ENCODE peak calls at places on chromosomes 4 and X, in eight cellular contexts. One of them, this sample, is unnamed. For H3K36me3 and H3K4me1, the result is how much of the 10 kb centered on the place peaks cover.

GRCh38 chrX:150792949-150793527 is 99.8 kb downstream of the MTMR1 start:
- DNase-seq in A673: no peak
- DNase-seq in heart right ventricle: no peak
- DNase-seq in tibial nerve: no peak
- DNase-seq in mesendoderm: no peak
- DNase-seq in PC-9: no peak
- DNase-seq in pancreas: no peak
- DNase-seq in suprapubic skin: no peak
- DNase-seq in this sample: no peak

GRCh38 chr4:56535915-56536314 is 30.3 kb downstream of the ARL9 start:
- DNase-seq in A673: no peak
- DNase-seq in heart right ventricle: no peak
- DNase-seq in tibial nerve: no peak
- DNase-seq in mesendoderm: peak
- DNase-seq in PC-9: no peak
- DNase-seq in pancreas: no peak
- DNase-seq in suprapubic skin: no peak
- DNase-seq in this sample: no peak

GRCh38 chrX:47216393-47216925 is 2.0 kb upstream of the CDK16 start:
- DNase-seq in A673: no peak
- DNase-seq in heart right ventricle: no peak
- DNase-seq in tibial nerve: no peak
- DNase-seq in mesendoderm: no peak
- DNase-seq in PC-9: no peak
- DNase-seq in pancreas: peak
- DNase-seq in suprapubic skin: peak
- DNase-seq in this sample: no peak

GRCh38 chr4:1504786-1505500 is 98.7 kb upstream of the NKX1-1 start:
- DNase-seq in A673: no peak
- DNase-seq in heart right ventricle: no peak
- DNase-seq in tibial nerve: no peak
- DNase-seq in mesendoderm: peak
- DNase-seq in PC-9: no peak
- DNase-seq in pancreas: no peak
- DNase-seq in suprapubic skin: peak
- DNase-seq in this sample: peak

GRCh38 chrX:136041254-136041812 is 56.1 kb downstream of the SLC9A6 start:
- DNase-seq in A673: no peak
- DNase-seq in heart right ventricle: no peak
- DNase-seq in tibial nerve: no peak
- DNase-seq in mesendoderm: no peak
- DNase-seq in PC-9: no peak
- DNase-seq in pancreas: no peak
- DNase-seq in suprapubic skin: no peak
- DNase-seq in this sample: no peak

GRCh38 chrX:69163936-69164741 is 1.1 kb downstream of the PJA1 start:
- DNase-seq in A673: peak
- DNase-seq in heart right ventricle: no peak
- DNase-seq in tibial nerve: no peak
- DNase-seq in mesendoderm: peak
- DNase-seq in PC-9: no peak
- DNase-seq in pancreas: no peak
- DNase-seq in suprapubic skin: no peak
- DNase-seq in this sample: peak

GRCh38 chr4:176270669-176271068 is 1.6 kb upstream of the ASB5 start:
- DNase-seq in A673: peak
- DNase-seq in heart right ventricle: no peak
- DNase-seq in tibial nerve: no peak
- DNase-seq in mesendoderm: peak
- DNase-seq in PC-9: peak
- DNase-seq in pancreas: no peak
- DNase-seq in suprapubic skin: no peak
- DNase-seq in this sample: peak

GRCh38 chrX:70454441-70455365 is 10.1 kb downstream of the DLG3 start:
- DNase-seq in A673: peak
- DNase-seq in heart right ventricle: peak
- DNase-seq in tibial nerve: peak
- DNase-seq in mesendoderm: peak
- DNase-seq in PC-9: peak
- DNase-seq in pancreas: peak
- DNase-seq in suprapubic skin: no peak
- DNase-seq in this sample: peak

GRCh38 chrX:41333744-41333993 is 293 bp upstream of the DDX3X start:
- DNase-seq in A673: peak
- DNase-seq in heart right ventricle: peak
- DNase-seq in tibial nerve: peak
- DNase-seq in mesendoderm: peak
- DNase-seq in PC-9: no peak
- DNase-seq in pancreas: no peak
- DNase-seq in suprapubic skin: peak
- DNase-seq in this sample: peak

GRCh38 chrX:154761977-154762528 is 611 bp upstream of the DKC1 start:
- DNase-seq in A673: no peak
- DNase-seq in heart right ventricle: no peak
- DNase-seq in tibial nerve: no peak
- DNase-seq in mesendoderm: peak
- DNase-seq in PC-9: peak
- DNase-seq in pancreas: no peak
- DNase-seq in suprapubic skin: no peak
- DNase-seq in this sample: no peak

GRCh38 chrX:30627818-30628652 is 25.2 kb upstream of the GK start:
- DNase-seq in A673: peak
- DNase-seq in heart right ventricle: no peak
- DNase-seq in tibial nerve: no peak
- DNase-seq in mesendoderm: no peak
- DNase-seq in PC-9: no peak
- DNase-seq in pancreas: no peak
- DNase-seq in suprapubic skin: no peak
- DNase-seq in this sample: no peak

GRCh38 chrX:104315555-104315954 is 60.8 kb upstream of the ESX1 start:
- DNase-seq in A673: no peak
- DNase-seq in heart right ventricle: no peak
- DNase-seq in tibial nerve: no peak
- DNase-seq in mesendoderm: no peak
- DNase-seq in PC-9: peak
- DNase-seq in pancreas: no peak
- DNase-seq in suprapubic skin: no peak
- DNase-seq in this sample: no peak

GRCh38 chr4:42331914-42332368 is 65.3 kb upstream of the SHISA3 start:
- DNase-seq in A673: peak
- DNase-seq in heart right ventricle: peak
- DNase-seq in tibial nerve: peak
- DNase-seq in mesendoderm: no peak
- DNase-seq in PC-9: no peak
- DNase-seq in pancreas: no peak
- DNase-seq in suprapubic skin: no peak
- DNase-seq in this sample: no peak

GRCh38 chrX:107565916-107566602 is 62.3 kb upstream of the PRPS1 start:
- DNase-seq in A673: peak
- DNase-seq in heart right ventricle: no peak
- DNase-seq in tibial nerve: no peak
- DNase-seq in mesendoderm: peak
- DNase-seq in PC-9: no peak
- DNase-seq in pancreas: no peak
- DNase-seq in suprapubic skin: no peak
- DNase-seq in this sample: peak

GRCh38 chrX:107629533-107629909 is 1.2 kb downstream of the PRPS1 start:
- DNase-seq in A673: peak
- DNase-seq in heart right ventricle: no peak
- DNase-seq in tibial nerve: no peak
- DNase-seq in mesendoderm: peak
- DNase-seq in PC-9: no peak
- DNase-seq in pancreas: no peak
- DNase-seq in suprapubic skin: no peak
- DNase-seq in this sample: peak

GRCh38 chr4:81030617-81031388 is at the start of gene BMP3:
- DNase-seq in A673: peak
- DNase-seq in heart right ventricle: no peak
- DNase-seq in tibial nerve: peak
- DNase-seq in mesendoderm: peak
- DNase-seq in PC-9: peak
- DNase-seq in pancreas: peak
- DNase-seq in suprapubic skin: no peak
- DNase-seq in this sample: peak

GRCh38 chrX:124228849-124229248 is 103.6 kb upstream of the TEX13D start:
- DNase-seq in A673: peak
- DNase-seq in heart right ventricle: no peak
- DNase-seq in tibial nerve: no peak
- DNase-seq in mesendoderm: peak
- DNase-seq in PC-9: no peak
- DNase-seq in pancreas: no peak
- DNase-seq in suprapubic skin: no peak
- DNase-seq in this sample: no peak

GRCh38 chrX:110836982-110837381 is 41.4 kb upstream of the CHRDL1 start:
- DNase-seq in A673: peak
- DNase-seq in heart right ventricle: no peak
- DNase-seq in tibial nerve: no peak
- DNase-seq in mesendoderm: peak
- DNase-seq in PC-9: no peak
- DNase-seq in pancreas: no peak
- DNase-seq in suprapubic skin: no peak
- DNase-seq in this sample: peak

GRCh38 chr4:71680706-71681105 is 103.2 kb downstream of the GC start:
- DNase-seq in A673: no peak
- DNase-seq in heart right ventricle: no peak
- DNase-seq in tibial nerve: no peak
- DNase-seq in mesendoderm: no peak
- DNase-seq in PC-9: no peak
- DNase-seq in pancreas: no peak
- DNase-seq in suprapubic skin: no peak
- DNase-seq in this sample: no peak

GRCh38 chr4:10311939-10312338 is 145.3 kb downstream of the ZNF518B start:
- DNase-seq in A673: no peak
- DNase-seq in heart right ventricle: no peak
- DNase-seq in tibial nerve: no peak
- DNase-seq in mesendoderm: no peak
- DNase-seq in PC-9: no peak
- DNase-seq in pancreas: no peak
- DNase-seq in suprapubic skin: no peak
- DNase-seq in this sample: no peak

GRCh38 chr4:4364061-4364460 is 22.8 kb upstream of the NSG1 start:
- DNase-seq in A673: no peak
- DNase-seq in heart right ventricle: no peak
- DNase-seq in tibial nerve: no peak
- DNase-seq in mesendoderm: no peak
- DNase-seq in PC-9: no peak
- DNase-seq in pancreas: no peak
- DNase-seq in suprapubic skin: no peak
- DNase-seq in this sample: no peak

DNA sequence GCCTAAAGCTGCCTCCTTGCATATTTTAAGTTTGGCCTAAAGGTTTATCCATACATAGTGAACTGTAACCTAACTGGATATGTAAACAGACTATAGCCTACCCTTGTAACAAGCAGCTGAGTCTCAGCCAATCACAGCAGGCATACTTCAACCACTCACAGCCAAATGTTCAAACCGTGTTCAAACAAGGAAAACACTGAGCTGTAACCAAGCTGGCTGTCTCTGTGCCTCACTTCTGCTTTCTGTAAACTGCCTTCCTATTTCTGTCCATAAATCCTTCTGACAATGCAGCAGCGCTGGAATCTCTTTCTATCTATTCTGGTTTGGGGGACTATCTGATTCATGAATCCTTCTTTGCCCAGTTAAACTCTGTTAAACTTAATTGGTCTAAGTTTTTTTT is 16.4 kb downstream of the DSPP start:
- DNase-seq in A673: no peak
- DNase-seq in heart right ventricle: no peak
- DNase-seq in tibial nerve: no peak
- DNase-seq in mesendoderm: no peak
- DNase-seq in PC-9: no peak
- DNase-seq in pancreas: no peak
- DNase-seq in suprapubic skin: no peak
- DNase-seq in this sample: no peak
- H3K36me3 ChIP-seq in A673: under half
- H3K36me3 ChIP-seq in heart right ventricle: under half
- H3K36me3 ChIP-seq in tibial nerve: under half
- H3K36me3 ChIP-seq in mesendoderm: under half
- H3K36me3 ChIP-seq in PC-9: under half
- H3K36me3 ChIP-seq in pancreas: under half
- H3K36me3 ChIP-seq in suprapubic skin: under half
- H3K36me3 ChIP-seq in this sample: under half

DNA sequence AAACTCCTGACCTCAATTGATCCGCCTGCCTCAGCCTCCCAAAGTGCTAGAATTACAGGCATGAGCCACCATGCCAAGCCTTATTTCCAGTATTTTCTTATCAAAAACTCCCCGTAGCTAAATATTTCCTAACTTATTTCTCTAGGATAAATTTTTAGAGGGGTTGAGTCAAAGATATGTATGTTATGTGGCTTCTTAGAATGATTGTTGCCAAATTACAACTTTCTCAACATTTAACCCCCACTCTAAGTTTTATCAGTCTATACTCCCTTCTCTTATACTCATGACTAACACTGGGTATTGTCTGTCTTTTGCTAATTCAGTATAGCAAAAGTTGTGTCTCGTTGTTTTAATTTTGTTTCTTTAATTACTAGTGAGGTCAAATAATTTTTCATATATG is 187.7 kb upstream of the LNX1 start:
- DNase-seq in A673: no peak
- DNase-seq in heart right ventricle: no peak
- DNase-seq in tibial nerve: no peak
- DNase-seq in mesendoderm: no peak
- DNase-seq in PC-9: no peak
- DNase-seq in pancreas: no peak
- DNase-seq in suprapubic skin: no peak
- DNase-seq in this sample: no peak
- H3K4me1 ChIP-seq in A673: under half
- H3K4me1 ChIP-seq in heart right ventricle: under half
- H3K4me1 ChIP-seq in tibial nerve: under half
- H3K4me1 ChIP-seq in mesendoderm: under half
- H3K4me1 ChIP-seq in PC-9: under half
- H3K4me1 ChIP-seq in pancreas: under half
- H3K4me1 ChIP-seq in suprapubic skin: under half
- H3K4me1 ChIP-seq in this sample: under half

GRCh38 chr4:155245105-155245504 is 36.7 kb downstream of the NPY2R start:
- DNase-seq in A673: no peak
- DNase-seq in heart right ventricle: no peak
- DNase-seq in tibial nerve: no peak
- DNase-seq in mesendoderm: no peak
- DNase-seq in PC-9: no peak
- DNase-seq in pancreas: no peak
- DNase-seq in suprapubic skin: no peak
- DNase-seq in this sample: no peak

GRCh38 chr4:155248002-155248896 is 39.8 kb downstream of the NPY2R start:
- DNase-seq in A673: no peak
- DNase-seq in heart right ventricle: no peak
- DNase-seq in tibial nerve: no peak
- DNase-seq in mesendoderm: peak
- DNase-seq in PC-9: no peak
- DNase-seq in pancreas: no peak
- DNase-seq in suprapubic skin: no peak
- DNase-seq in this sample: no peak

GRCh38 chr4:155249036-155249566 is 40.7 kb downstream of the NPY2R start:
- DNase-seq in A673: no peak
- DNase-seq in heart right ventricle: no peak
- DNase-seq in tibial nerve: no peak
- DNase-seq in mesendoderm: peak
- DNase-seq in PC-9: no peak
- DNase-seq in pancreas: no peak
- DNase-seq in suprapubic skin: no peak
- DNase-seq in this sample: no peak
- H3K27ac ChIP-seq in A673: no peak
- H3K27ac ChIP-seq in heart right ventricle: no peak
- H3K27ac ChIP-seq in tibial nerve: no peak
- H3K27ac ChIP-seq in mesendoderm: no peak
- H3K27ac ChIP-seq in PC-9: no peak
- H3K27ac ChIP-seq in pancreas: no peak
- H3K27ac ChIP-seq in suprapubic skin: no peak
- H3K27ac ChIP-seq in this sample: no peak

GRCh38 chr4:88059781-88060180 is 52.3 kb downstream of the PKD2 start:
- DNase-seq in A673: no peak
- DNase-seq in heart right ventricle: no peak
- DNase-seq in tibial nerve: no peak
- DNase-seq in mesendoderm: no peak
- DNase-seq in PC-9: no peak
- DNase-seq in pancreas: no peak
- DNase-seq in suprapubic skin: no peak
- DNase-seq in this sample: no peak
- H3K36me3 ChIP-seq in A673: under half
- H3K36me3 ChIP-seq in heart right ventricle: under half
- H3K36me3 ChIP-seq in tibial nerve: under half
- H3K36me3 ChIP-seq in mesendoderm: under half
- H3K36me3 ChIP-seq in PC-9: under half
- H3K36me3 ChIP-seq in pancreas: under half
- H3K36me3 ChIP-seq in suprapubic skin: under half
- H3K36me3 ChIP-seq in this sample: half or more